ENCODE peak calls at places on chromosomes 5 and 9, in ten cellular contexts. One of them, this sample, is unnamed.

GRCh38 chr5:112154940-112155686 is 264.0 kb downstream of the EPB41L4A start:
- DNase-seq in NCI-H1092: no peak
- DNase-seq in PC-9: no peak
- DNase-seq in lower lobe of right lung: no peak
- DNase-seq in HEK293T: no peak
- DNase-seq in GM13977: no peak
- DNase-seq in activated CD8-positive, alpha-beta memory T cell treated with anti-CD3 and anti-CD28 coated beads for 1 hour: no peak
- DNase-seq in Caki2: no peak
- DNase-seq in cardiac muscle cell: no peak
- DNase-seq in left ventricle myocardium inferior: no peak
- DNase-seq in this sample: no peak

GRCh38 chr9:135992486-135993408 is 31.6 kb upstream of the UBAC1 start:
- DNase-seq in PC-9: no peak
- DNase-seq in GM13977: peak
- DNase-seq in cardiac muscle cell: peak
- DNase-seq in HEK293T: peak
- DNase-seq in activated CD8-positive, alpha-beta memory T cell treated with anti-CD3 and anti-CD28 coated beads for 1 hour: peak
- DNase-seq in left ventricle myocardium inferior: peak
- DNase-seq in lower lobe of right lung: peak
- DNase-seq in Caki2: peak
- DNase-seq in NCI-H1092: peak
- DNase-seq in this sample: peak

GRCh38 chr9:124008855-124009834 is 2.4 kb upstream of the LHX2 start:
- DNase-seq in NCI-H1092: peak
- DNase-seq in GM13977: no peak
- DNase-seq in activated CD8-positive, alpha-beta memory T cell treated with anti-CD3 and anti-CD28 coated beads for 1 hour: no peak
- DNase-seq in PC-9: no peak
- DNase-seq in Caki2: no peak
- DNase-seq in left ventricle myocardium inferior: no peak
- DNase-seq in HEK293T: peak
- DNase-seq in lower lobe of right lung: no peak
- DNase-seq in cardiac muscle cell: no peak
- DNase-seq in this sample: no peak

GRCh38 chr5:112849912-112850311 is 11.2 kb upstream of the SRP19 start:
- DNase-seq in activated CD8-positive, alpha-beta memory T cell treated with anti-CD3 and anti-CD28 coated beads for 1 hour: no peak
- DNase-seq in left ventricle myocardium inferior: no peak
- DNase-seq in cardiac muscle cell: no peak
- DNase-seq in NCI-H1092: no peak
- DNase-seq in HEK293T: no peak
- DNase-seq in lower lobe of right lung: no peak
- DNase-seq in PC-9: no peak
- DNase-seq in GM13977: no peak
- DNase-seq in Caki2: no peak
- DNase-seq in this sample: no peak

GRCh38 chr5:68884893-68885292 is 208.9 kb upstream of the SLC30A5 start:
- DNase-seq in NCI-H1092: no peak
- DNase-seq in GM13977: peak
- DNase-seq in left ventricle myocardium inferior: no peak
- DNase-seq in activated CD8-positive, alpha-beta memory T cell treated with anti-CD3 and anti-CD28 coated beads for 1 hour: no peak
- DNase-seq in PC-9: peak
- DNase-seq in HEK293T: peak
- DNase-seq in cardiac muscle cell: peak
- DNase-seq in lower lobe of right lung: no peak
- DNase-seq in Caki2: no peak
- DNase-seq in this sample: no peak

GRCh38 chr9:3756071-3756470 is 230.3 kb upstream of the RFX3 start:
- DNase-seq in Caki2: no peak
- DNase-seq in PC-9: no peak
- DNase-seq in lower lobe of right lung: no peak
- DNase-seq in HEK293T: no peak
- DNase-seq in activated CD8-positive, alpha-beta memory T cell treated with anti-CD3 and anti-CD28 coated beads for 1 hour: no peak
- DNase-seq in GM13977: no peak
- DNase-seq in cardiac muscle cell: no peak
- DNase-seq in left ventricle myocardium inferior: no peak
- DNase-seq in NCI-H1092: no peak
- DNase-seq in this sample: no peak

GRCh38 chr9:120438111-120438510 is 141.9 kb downstream of the CDK5RAP2 start:
- DNase-seq in lower lobe of right lung: no peak
- DNase-seq in Caki2: no peak
- DNase-seq in NCI-H1092: no peak
- DNase-seq in cardiac muscle cell: peak
- DNase-seq in activated CD8-positive, alpha-beta memory T cell treated with anti-CD3 and anti-CD28 coated beads for 1 hour: no peak
- DNase-seq in PC-9: no peak
- DNase-seq in HEK293T: no peak
- DNase-seq in left ventricle myocardium inferior: no peak
- DNase-seq in GM13977: no peak
- DNase-seq in this sample: no peak

GRCh38 chr9:76162109-76162730 is 232.0 kb downstream of the RFK start:
- DNase-seq in activated CD8-positive, alpha-beta memory T cell treated with anti-CD3 and anti-CD28 coated beads for 1 hour: no peak
- DNase-seq in lower lobe of right lung: no peak
- DNase-seq in Caki2: no peak
- DNase-seq in GM13977: no peak
- DNase-seq in HEK293T: no peak
- DNase-seq in NCI-H1092: no peak
- DNase-seq in cardiac muscle cell: peak
- DNase-seq in left ventricle myocardium inferior: no peak
- DNase-seq in PC-9: no peak
- DNase-seq in this sample: no peak

GRCh38 chr5:1354491-1355033 is 9.7 kb upstream of the CLPTM1L start:
- DNase-seq in activated CD8-positive, alpha-beta memory T cell treated with anti-CD3 and anti-CD28 coated beads for 1 hour: no peak
- DNase-seq in lower lobe of right lung: no peak
- DNase-seq in HEK293T: no peak
- DNase-seq in GM13977: no peak
- DNase-seq in Caki2: no peak
- DNase-seq in cardiac muscle cell: no peak
- DNase-seq in left ventricle myocardium inferior: no peak
- DNase-seq in PC-9: no peak
- DNase-seq in NCI-H1092: no peak
- DNase-seq in this sample: no peak

GRCh38 chr9:125747765-125748510 is 765 bp downstream of the PBX3 start:
- DNase-seq in cardiac muscle cell: peak
- DNase-seq in activated CD8-positive, alpha-beta memory T cell treated with anti-CD3 and anti-CD28 coated beads for 1 hour: peak
- DNase-seq in HEK293T: peak
- DNase-seq in Caki2: peak
- DNase-seq in left ventricle myocardium inferior: peak
- DNase-seq in lower lobe of right lung: peak
- DNase-seq in GM13977: peak
- DNase-seq in NCI-H1092: no peak
- DNase-seq in PC-9: no peak
- DNase-seq in this sample: no peak

GRCh38 chr9:12801663-12802062 is 26.8 kb downstream of the LURAP1L start:
- DNase-seq in GM13977: no peak
- DNase-seq in NCI-H1092: no peak
- DNase-seq in activated CD8-positive, alpha-beta memory T cell treated with anti-CD3 and anti-CD28 coated beads for 1 hour: no peak
- DNase-seq in PC-9: no peak
- DNase-seq in lower lobe of right lung: no peak
- DNase-seq in left ventricle myocardium inferior: no peak
- DNase-seq in HEK293T: no peak
- DNase-seq in Caki2: no peak
- DNase-seq in cardiac muscle cell: no peak
- DNase-seq in this sample: no peak

GRCh38 chr9:88775037-88775471 is 216.2 kb upstream of the S1PR3 start:
- DNase-seq in GM13977: no peak
- DNase-seq in cardiac muscle cell: peak
- DNase-seq in Caki2: peak
- DNase-seq in left ventricle myocardium inferior: no peak
- DNase-seq in NCI-H1092: no peak
- DNase-seq in HEK293T: no peak
- DNase-seq in lower lobe of right lung: no peak
- DNase-seq in PC-9: peak
- DNase-seq in activated CD8-positive, alpha-beta memory T cell treated with anti-CD3 and anti-CD28 coated beads for 1 hour: no peak
- DNase-seq in this sample: peak

GRCh38 chr9:115998661-115999060 is 154.9 kb upstream of the PAPPA start:
- DNase-seq in Caki2: no peak
- DNase-seq in lower lobe of right lung: no peak
- DNase-seq in cardiac muscle cell: peak
- DNase-seq in activated CD8-positive, alpha-beta memory T cell treated with anti-CD3 and anti-CD28 coated beads for 1 hour: no peak
- DNase-seq in GM13977: no peak
- DNase-seq in HEK293T: no peak
- DNase-seq in PC-9: no peak
- DNase-seq in NCI-H1092: no peak
- DNase-seq in left ventricle myocardium inferior: no peak
- DNase-seq in this sample: no peak

GRCh38 chr5:6572825-6573380 is 59.9 kb downstream of the NSUN2 start:
- DNase-seq in HEK293T: no peak
- DNase-seq in activated CD8-positive, alpha-beta memory T cell treated with anti-CD3 and anti-CD28 coated beads for 1 hour: no peak
- DNase-seq in left ventricle myocardium inferior: no peak
- DNase-seq in NCI-H1092: no peak
- DNase-seq in cardiac muscle cell: no peak
- DNase-seq in GM13977: no peak
- DNase-seq in Caki2: no peak
- DNase-seq in PC-9: no peak
- DNase-seq in lower lobe of right lung: no peak
- DNase-seq in this sample: peak

GRCh38 chr9:36101916-36102741 is 34.4 kb upstream of the GLIPR2 start:
- DNase-seq in activated CD8-positive, alpha-beta memory T cell treated with anti-CD3 and anti-CD28 coated beads for 1 hour: no peak
- DNase-seq in Caki2: peak
- DNase-seq in cardiac muscle cell: peak
- DNase-seq in NCI-H1092: no peak
- DNase-seq in lower lobe of right lung: no peak
- DNase-seq in PC-9: peak
- DNase-seq in left ventricle myocardium inferior: no peak
- DNase-seq in GM13977: no peak
- DNase-seq in HEK293T: no peak
- DNase-seq in this sample: no peak

GRCh38 chr5:99141534-99142135 is 212.8 kb upstream of the CHD1 start:
- DNase-seq in left ventricle myocardium inferior: no peak
- DNase-seq in PC-9: no peak
- DNase-seq in lower lobe of right lung: no peak
- DNase-seq in HEK293T: no peak
- DNase-seq in NCI-H1092: no peak
- DNase-seq in activated CD8-positive, alpha-beta memory T cell treated with anti-CD3 and anti-CD28 coated beads for 1 hour: no peak
- DNase-seq in Caki2: peak
- DNase-seq in GM13977: no peak
- DNase-seq in cardiac muscle cell: no peak
- DNase-seq in this sample: no peak

GRCh38 chr9:33202552-33203300 is 35.6 kb upstream of the B4GALT1 start:
- DNase-seq in Caki2: no peak
- DNase-seq in PC-9: no peak
- DNase-seq in lower lobe of right lung: no peak
- DNase-seq in HEK293T: no peak
- DNase-seq in left ventricle myocardium inferior: peak
- DNase-seq in cardiac muscle cell: peak
- DNase-seq in NCI-H1092: no peak
- DNase-seq in GM13977: peak
- DNase-seq in activated CD8-positive, alpha-beta memory T cell treated with anti-CD3 and anti-CD28 coated beads for 1 hour: no peak
- DNase-seq in this sample: no peak

GRCh38 chr9:108088916-108089315 is 599.3 kb upstream of the KLF4 start:
- DNase-seq in lower lobe of right lung: no peak
- DNase-seq in GM13977: no peak
- DNase-seq in left ventricle myocardium inferior: no peak
- DNase-seq in Caki2: no peak
- DNase-seq in cardiac muscle cell: no peak
- DNase-seq in activated CD8-positive, alpha-beta memory T cell treated with anti-CD3 and anti-CD28 coated beads for 1 hour: no peak
- DNase-seq in NCI-H1092: no peak
- DNase-seq in HEK293T: no peak
- DNase-seq in PC-9: no peak
- DNase-seq in this sample: no peak

GRCh38 chr5:172913117-172913850 is 45.9 kb upstream of the RPL26L1 start:
- DNase-seq in Caki2: no peak
- DNase-seq in PC-9: no peak
- DNase-seq in lower lobe of right lung: no peak
- DNase-seq in NCI-H1092: no peak
- DNase-seq in cardiac muscle cell: peak
- DNase-seq in GM13977: no peak
- DNase-seq in left ventricle myocardium inferior: no peak
- DNase-seq in HEK293T: no peak
- DNase-seq in activated CD8-positive, alpha-beta memory T cell treated with anti-CD3 and anti-CD28 coated beads for 1 hour: no peak
- DNase-seq in this sample: no peak

GRCh38 chr5:14580037-14581034 is 1.3 kb upstream of the OTULINL start:
- DNase-seq in lower lobe of right lung: no peak
- DNase-seq in Caki2: no peak
- DNase-seq in GM13977: no peak
- DNase-seq in left ventricle myocardium inferior: no peak
- DNase-seq in cardiac muscle cell: no peak
- DNase-seq in PC-9: no peak
- DNase-seq in NCI-H1092: no peak
- DNase-seq in activated CD8-positive, alpha-beta memory T cell treated with anti-CD3 and anti-CD28 coated beads for 1 hour: no peak
- DNase-seq in HEK293T: no peak
- DNase-seq in this sample: no peak

GRCh38 chr9:16484744-16485143 is 385.7 kb downstream of the BNC2 start:
- DNase-seq in GM13977: no peak
- DNase-seq in Caki2: no peak
- DNase-seq in left ventricle myocardium inferior: no peak
- DNase-seq in HEK293T: no peak
- DNase-seq in activated CD8-positive, alpha-beta memory T cell treated with anti-CD3 and anti-CD28 coated beads for 1 hour: no peak
- DNase-seq in PC-9: no peak
- DNase-seq in lower lobe of right lung: no peak
- DNase-seq in cardiac muscle cell: peak
- DNase-seq in NCI-H1092: no peak
- DNase-seq in this sample: no peak

GRCh38 chr5:18961234-18961633 is 1026.8 kb downstream of the CDH18 start:
- DNase-seq in lower lobe of right lung: no peak
- DNase-seq in PC-9: no peak
- DNase-seq in GM13977: no peak
- DNase-seq in NCI-H1092: no peak
- DNase-seq in left ventricle myocardium inferior: no peak
- DNase-seq in Caki2: no peak
- DNase-seq in cardiac muscle cell: no peak
- DNase-seq in activated CD8-positive, alpha-beta memory T cell treated with anti-CD3 and anti-CD28 coated beads for 1 hour: no peak
- DNase-seq in HEK293T: no peak
- DNase-seq in this sample: no peak

GRCh38 chr9:93009337-93010015 is 49.0 kb upstream of the SUSD3 start:
- DNase-seq in GM13977: no peak
- DNase-seq in NCI-H1092: peak
- DNase-seq in left ventricle myocardium inferior: no peak
- DNase-seq in cardiac muscle cell: no peak
- DNase-seq in HEK293T: peak
- DNase-seq in lower lobe of right lung: no peak
- DNase-seq in Caki2: no peak
- DNase-seq in PC-9: no peak
- DNase-seq in activated CD8-positive, alpha-beta memory T cell treated with anti-CD3 and anti-CD28 coated beads for 1 hour: no peak
- DNase-seq in this sample: no peak

GRCh38 chr5:133921899-133922468 is 46.4 kb downstream of the C5orf15 start:
- DNase-seq in PC-9: no peak
- DNase-seq in lower lobe of right lung: no peak
- DNase-seq in GM13977: no peak
- DNase-seq in NCI-H1092: no peak
- DNase-seq in Caki2: no peak
- DNase-seq in left ventricle myocardium inferior: no peak
- DNase-seq in activated CD8-positive, alpha-beta memory T cell treated with anti-CD3 and anti-CD28 coated beads for 1 hour: no peak
- DNase-seq in HEK293T: no peak
- DNase-seq in cardiac muscle cell: no peak
- DNase-seq in this sample: no peak

GRCh38 chr5:41508186-41508585 is 2.2 kb downstream of the PLCXD3 start:
- DNase-seq in left ventricle myocardium inferior: no peak
- DNase-seq in activated CD8-positive, alpha-beta memory T cell treated with anti-CD3 and anti-CD28 coated beads for 1 hour: no peak
- DNase-seq in cardiac muscle cell: no peak
- DNase-seq in lower lobe of right lung: no peak
- DNase-seq in HEK293T: no peak
- DNase-seq in NCI-H1092: no peak
- DNase-seq in Caki2: peak
- DNase-seq in GM13977: no peak
- DNase-seq in PC-9: peak
- DNase-seq in this sample: no peak

GRCh38 chr5:14277407-14278320 is 134.5 kb downstream of the TRIO start:
- DNase-seq in left ventricle myocardium inferior: no peak
- DNase-seq in Caki2: no peak
- DNase-seq in GM13977: no peak
- DNase-seq in HEK293T: no peak
- DNase-seq in activated CD8-positive, alpha-beta memory T cell treated with anti-CD3 and anti-CD28 coated beads for 1 hour: no peak
- DNase-seq in lower lobe of right lung: no peak
- DNase-seq in NCI-H1092: no peak
- DNase-seq in PC-9: no peak
- DNase-seq in cardiac muscle cell: no peak
- DNase-seq in this sample: no peak

GRCh38 chr9:129125478-129125877 is 14.3 kb downstream of the PTPA start:
- DNase-seq in left ventricle myocardium inferior: no peak
- DNase-seq in lower lobe of right lung: no peak
- DNase-seq in PC-9: peak
- DNase-seq in activated CD8-positive, alpha-beta memory T cell treated with anti-CD3 and anti-CD28 coated beads for 1 hour: no peak
- DNase-seq in GM13977: no peak
- DNase-seq in NCI-H1092: no peak
- DNase-seq in HEK293T: no peak
- DNase-seq in Caki2: no peak
- DNase-seq in cardiac muscle cell: peak
- DNase-seq in this sample: no peak

GRCh38 chr9:127574089-127574921 is 37.8 kb upstream of the STXBP1 start:
- DNase-seq in activated CD8-positive, alpha-beta memory T cell treated with anti-CD3 and anti-CD28 coated beads for 1 hour: no peak
- DNase-seq in cardiac muscle cell: peak
- DNase-seq in PC-9: peak
- DNase-seq in HEK293T: no peak
- DNase-seq in lower lobe of right lung: peak
- DNase-seq in Caki2: peak
- DNase-seq in GM13977: no peak
- DNase-seq in left ventricle myocardium inferior: no peak
- DNase-seq in NCI-H1092: peak
- DNase-seq in this sample: no peak